ENCODE peak calls at places on chromosomes 16 and 17, in seven cellular contexts. A, J, B, P, F, T and E are unnamed samples.
A peak's percentile ranks its signal among the peaks of the same experiment; 100 is the strongest.

GRCh38 chr17:5583426-5584382 is 605 bp downstream of the NLRP1 start:
- DNase-seq in F (peak; percentile 54), J (no peak), A (no peak), T (peak; percentile 15), P (peak; percentile 6), B (no peak), E (peak; percentile 45)

GRCh38 chr16:81715358-81716196 is 63.5 kb upstream of the PLCG2 start:
- DNase-seq in J (no peak), B (no peak), A (no peak), P (peak; percentile 14), F (no peak), T (no peak), E (no peak)

GRCh38 chr16:21590791-21591190 is 8.6 kb upstream of the METTL9 start:
- DNase-seq in A (no peak), T (no peak), P (no peak), B (no peak), F (no peak), J (peak; percentile 40), E (no peak)

GRCh38 chr17:61400058-61400785 is 579 bp downstream of the TBX2 start:
- DNase-seq in P (no peak), T (peak; percentile 40), A (no peak), F (peak; percentile 53), B (no peak), J (peak; percentile 54), E (no peak)

GRCh38 chr17:64085650-64086005 is 44.3 kb downstream of the ERN1 start:
- DNase-seq in B (no peak), J (no peak), A (no peak), P (no peak), F (no peak), T (no peak), E (no peak)

GRCh38 chr17:8867361-8867981 is at the start of gene PIK3R6:
- DNase-seq in J (no peak), T (no peak), F (no peak), B (no peak), P (no peak), A (no peak), E (peak; percentile 57)

GRCh38 chr16:50425648-50426047 is 56.9 kb upstream of the BRD7 start:
- DNase-seq in B (peak; percentile 31), J (no peak), F (no peak), T (no peak), P (no peak), A (no peak), E (no peak)

GRCh38 chr17:17041018-17041521 is 1.2 kb upstream of the MPRIP start:
- DNase-seq in P (no peak), F (peak; percentile 35), J (no peak), B (no peak), T (peak; percentile 74), A (no peak), E (peak; percentile 80)

GRCh38 chr17:19238167-19238505 is 970 bp downstream of the EPN2 start:
- DNase-seq in F (peak; percentile 63), J (no peak), A (no peak), T (no peak), P (no peak), B (peak; percentile 41), E (peak; percentile 32)

GRCh38 chr17:19242926-19243325 is 5.8 kb downstream of the EPN2 start:
- DNase-seq in A (no peak), T (no peak), P (no peak), F (no peak), J (no peak), B (no peak), E (no peak)

GRCh38 chr17:19239544-19239943 is 2.4 kb downstream of the EPN2 start:
- DNase-seq in F (no peak), A (no peak), B (no peak), J (peak; percentile 41), P (no peak), T (no peak), E (peak; percentile 28)

GRCh38 chr17:19242323-19242722 is 5.2 kb downstream of the EPN2 start:
- DNase-seq in F (no peak), P (no peak), T (no peak), J (no peak), B (no peak), A (no peak), E (no peak)

GRCh38 chr17:19237389-19238166 is 412 bp downstream of the EPN2 start:
- DNase-seq in T (no peak), P (no peak), J (no peak), A (no peak), B (peak; percentile 64), F (peak; percentile 53), E (peak; percentile 37)
- TF ChIP-seq CTCF in T (peak; percentile 14), P (no peak), J (no peak), A (no peak), B (no peak), F (peak; percentile 32), E (peak; percentile 41)

GRCh38 chr16:54129810-54130209 is 156.8 kb downstream of the IRX3 start:
- DNase-seq in A (no peak), P (no peak), T (no peak), F (no peak), B (no peak), J (no peak), E (no peak)
- TF ChIP-seq CTCF in A (no peak), P (no peak), T (no peak), F (no peak), B (no peak), J (no peak), E (no peak)

GRCh38 chr16:67170168-67170947 is at the start of gene NOL3:
- DNase-seq in F (peak; percentile 88), B (peak; percentile 80), A (no peak), P (no peak), T (peak; percentile 76), J (peak; percentile 86), E (peak; percentile 89)

GRCh38 chr16:67170948-67171649 is 761 bp downstream of the NOL3 start:
- DNase-seq in T (peak; percentile 41), F (no peak), J (no peak), P (no peak), A (no peak), B (no peak), E (no peak)

GRCh38 chr16:67167588-67167987 is 2.8 kb upstream of the NOL3 start:
- DNase-seq in A (no peak), J (no peak), F (no peak), B (no peak), P (no peak), T (no peak), E (no peak)

GRCh38 chr16:67169011-67169451 is 1.3 kb upstream of the NOL3 start:
- DNase-seq in B (no peak), T (no peak), J (no peak), F (no peak), A (no peak), P (no peak), E (no peak)

DNA sequence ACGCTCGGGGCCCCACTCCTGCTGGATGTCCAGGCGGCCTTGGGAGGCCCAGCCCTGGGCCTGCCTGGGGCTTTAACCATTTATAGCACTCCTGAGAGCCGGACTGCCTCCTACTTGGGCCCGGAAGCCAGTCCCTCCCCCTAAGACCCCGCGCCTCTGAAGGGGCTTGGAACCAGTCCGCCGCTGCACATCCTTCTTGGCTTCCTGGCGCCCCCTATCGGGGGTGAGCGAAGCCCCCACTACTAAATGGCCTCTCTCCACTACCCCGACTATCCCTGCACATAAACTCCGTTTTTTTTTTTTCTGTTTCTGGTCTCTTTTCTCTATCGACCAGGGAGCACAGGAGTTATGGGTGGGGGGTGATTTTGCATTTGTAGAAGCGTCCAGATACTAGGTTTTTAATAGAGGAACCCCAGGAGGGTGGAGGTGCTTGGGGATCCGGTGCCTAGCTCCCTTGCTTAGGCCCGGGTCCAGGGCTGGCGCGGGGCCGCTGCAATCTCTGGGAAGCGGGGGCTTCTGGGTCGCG is 633 bp upstream of the NOL3 start:
- DNase-seq in P (no peak), F (no peak), J (no peak), A (no peak), T (no peak), B (peak; percentile 83), E (no peak)
- TF ChIP-seq CTCF in P (peak; percentile 44), F (peak; percentile 63), J (peak; percentile 65), A (peak; percentile 61), T (peak; percentile 45), B (peak; percentile 71), E (peak; percentile 42)

GRCh38 chr16:86249631-86250030 is 260.7 kb upstream of the FOXF1 start:
- DNase-seq in F (no peak), J (no peak), T (no peak), A (no peak), B (no peak), P (no peak), E (no peak)

GRCh38 chr16:86248325-86248905 is 261.9 kb upstream of the FOXF1 start:
- DNase-seq in B (no peak), A (no peak), F (no peak), T (no peak), P (no peak), J (no peak), E (no peak)

GRCh38 chr16:86251682-86252081 is 258.6 kb upstream of the FOXF1 start:
- DNase-seq in P (no peak), T (peak; percentile 89), F (no peak), A (no peak), J (no peak), B (no peak), E (no peak)

GRCh38 chr16:86256995-86257394 is 253.3 kb upstream of the FOXF1 start:
- DNase-seq in A (no peak), T (no peak), F (no peak), B (no peak), J (peak; percentile 3), P (no peak), E (no peak)

DNA sequence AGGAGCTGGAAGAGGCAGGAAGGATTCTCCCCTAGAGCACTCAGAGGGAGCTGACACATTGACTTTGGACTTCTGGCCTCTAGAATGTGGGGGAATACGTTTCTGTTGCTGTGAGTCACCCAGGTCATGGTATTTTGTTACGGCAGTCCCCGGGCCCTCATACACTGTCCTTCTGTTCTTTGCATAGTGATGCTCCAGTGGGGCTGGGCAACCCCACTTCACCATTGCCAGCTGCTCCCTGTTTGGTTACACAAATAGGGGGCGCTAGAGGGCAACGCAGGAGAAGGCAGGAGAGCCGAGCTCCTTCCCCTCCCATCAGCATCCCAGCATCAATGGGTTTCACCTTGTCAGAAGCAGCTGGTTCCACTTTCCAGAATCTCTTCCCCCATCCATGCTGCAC is 257.7 kb upstream of the FOXF1 start:
- DNase-seq in P (no peak), J (peak; percentile 55), B (peak; percentile 40), A (no peak), T (peak; percentile 65), F (no peak), E (no peak)
- TF ChIP-seq CTCF in P (no peak), J (peak; percentile 62), B (peak; percentile 45), A (peak; percentile 21), T (peak; percentile 47), F (peak; percentile 49), E (no peak)

GRCh38 chr17:29115906-29116651 is 64.1 kb downstream of the MYO18A start:
- DNase-seq in A (no peak), F (no peak), B (peak; percentile 42), P (peak; percentile 9), J (peak; percentile 58), T (peak; percentile 55), E (no peak)
- TF ChIP-seq CTCF in A (peak; percentile 63), F (peak; percentile 27), B (peak; percentile 48), P (no peak), J (peak; percentile 64), T (peak; percentile 51), E (peak; percentile 17)

GRCh38 chr16:54504372-54504771 is 217.8 kb upstream of the IRX3 start:
- DNase-seq in T (no peak), P (no peak), A (no peak), J (no peak), B (no peak), F (no peak), E (no peak)
- TF ChIP-seq CTCF in T (no peak), P (no peak), A (no peak), J (no peak), B (no peak), F (no peak), E (no peak)

GRCh38 chr16:77143364-77143763 is 47.6 kb upstream of the MON1B start:
- DNase-seq in F (no peak), T (no peak), B (no peak), A (no peak), J (no peak), P (no peak), E (no peak)
- TF ChIP-seq CTCF in F (no peak), T (no peak), B (no peak), A (no peak), J (no peak), P (no peak), E (no peak)